ENCODE peak calls at places on chromosomes 2 and 18, in four cellular contexts. One of them, this sample, is unnamed.

GRCh38 chr18:7908686-7909299 is 341.7 kb downstream of the PTPRM start:
- DNase-seq in fibroblast of villous mesenchyme: no peak
- DNase-seq in upper lobe of left lung: no peak
- DNase-seq in CD8-positive, alpha-beta T cell: no peak
- DNase-seq in this sample: no peak

GRCh38 chr2:105373895-105374401 is 24.9 kb downstream of the FHL2 start:
- DNase-seq in CD8-positive, alpha-beta T cell: no peak
- DNase-seq in fibroblast of villous mesenchyme: no peak
- DNase-seq in upper lobe of left lung: no peak
- DNase-seq in this sample: no peak

GRCh38 chr2:65366595-65367125 is 65.7 kb downstream of the SPRED2 start:
- DNase-seq in fibroblast of villous mesenchyme: peak
- DNase-seq in upper lobe of left lung: peak
- DNase-seq in CD8-positive, alpha-beta T cell: no peak
- DNase-seq in this sample: no peak

GRCh38 chr2:102073168-102073724 is 69.3 kb upstream of the IL1R1 start:
- DNase-seq in upper lobe of left lung: no peak
- DNase-seq in fibroblast of villous mesenchyme: no peak
- DNase-seq in CD8-positive, alpha-beta T cell: no peak
- DNase-seq in this sample: no peak

GRCh38 chr2:12107849-12108420 is 361.5 kb downstream of the LPIN1 start:
- DNase-seq in fibroblast of villous mesenchyme: peak
- DNase-seq in upper lobe of left lung: no peak
- DNase-seq in CD8-positive, alpha-beta T cell: no peak
- DNase-seq in this sample: no peak

GRCh38 chr2:120863661-120864320 is 128.1 kb downstream of the GLI2 start:
- DNase-seq in upper lobe of left lung: no peak
- DNase-seq in CD8-positive, alpha-beta T cell: no peak
- DNase-seq in fibroblast of villous mesenchyme: peak
- DNase-seq in this sample: no peak

GRCh38 chr2:176178271-176178806 is 10.1 kb upstream of the HOXD1 start:
- DNase-seq in upper lobe of left lung: no peak
- DNase-seq in CD8-positive, alpha-beta T cell: no peak
- DNase-seq in fibroblast of villous mesenchyme: peak
- DNase-seq in this sample: no peak

GRCh38 chr18:3814840-3815239 is 364.9 kb downstream of the TGIF1 start:
- DNase-seq in CD8-positive, alpha-beta T cell: no peak
- DNase-seq in fibroblast of villous mesenchyme: peak
- DNase-seq in upper lobe of left lung: no peak
- DNase-seq in this sample: no peak

GRCh38 chr18:58473071-58473470 is 155.8 kb downstream of the ALPK2 start:
- DNase-seq in fibroblast of villous mesenchyme: no peak
- DNase-seq in CD8-positive, alpha-beta T cell: no peak
- DNase-seq in upper lobe of left lung: no peak
- DNase-seq in this sample: no peak

GRCh38 chr2:234463626-234464290 is 33.1 kb downstream of the ARL4C start:
- DNase-seq in CD8-positive, alpha-beta T cell: peak
- DNase-seq in upper lobe of left lung: peak
- DNase-seq in fibroblast of villous mesenchyme: peak
- DNase-seq in this sample: no peak

GRCh38 chr2:5673861-5674240 is 18.3 kb upstream of the SOX11 start:
- DNase-seq in upper lobe of left lung: no peak
- DNase-seq in fibroblast of villous mesenchyme: no peak
- DNase-seq in CD8-positive, alpha-beta T cell: no peak
- DNase-seq in this sample: no peak

GRCh38 chr18:46392576-46392975 is 264.4 kb downstream of the LOXHD1 start:
- DNase-seq in CD8-positive, alpha-beta T cell: no peak
- DNase-seq in fibroblast of villous mesenchyme: no peak
- DNase-seq in upper lobe of left lung: no peak
- DNase-seq in this sample: no peak

GRCh38 chr2:157837851-157838441 is 38.2 kb downstream of the ACVR1 start:
- DNase-seq in fibroblast of villous mesenchyme: peak
- DNase-seq in CD8-positive, alpha-beta T cell: no peak
- DNase-seq in upper lobe of left lung: no peak
- DNase-seq in this sample: no peak

GRCh38 chr2:59378104-59378503 is 1137.0 kb upstream of the FANCL start:
- DNase-seq in upper lobe of left lung: no peak
- DNase-seq in fibroblast of villous mesenchyme: no peak
- DNase-seq in CD8-positive, alpha-beta T cell: no peak
- DNase-seq in this sample: no peak

GRCh38 chr2:42338567-42339190 is 22.3 kb downstream of the COX7A2L start:
- DNase-seq in fibroblast of villous mesenchyme: no peak
- DNase-seq in CD8-positive, alpha-beta T cell: no peak
- DNase-seq in upper lobe of left lung: no peak
- DNase-seq in this sample: no peak

GRCh38 chr2:80454628-80455027 is 150.1 kb upstream of the LRRTM1 start:
- DNase-seq in CD8-positive, alpha-beta T cell: no peak
- DNase-seq in upper lobe of left lung: no peak
- DNase-seq in fibroblast of villous mesenchyme: no peak
- DNase-seq in this sample: no peak

GRCh38 chr2:64228126-64228678 is 84.0 kb upstream of the PELI1 start:
- DNase-seq in fibroblast of villous mesenchyme: peak
- DNase-seq in upper lobe of left lung: peak
- DNase-seq in CD8-positive, alpha-beta T cell: peak
- DNase-seq in this sample: peak

GRCh38 chr2:220014961-220015360 is 387.5 kb downstream of the SLC4A3 start:
- DNase-seq in CD8-positive, alpha-beta T cell: no peak
- DNase-seq in fibroblast of villous mesenchyme: no peak
- DNase-seq in upper lobe of left lung: no peak
- DNase-seq in this sample: no peak

GRCh38 chr18:62760403-62760734 is 45.0 kb downstream of the PHLPP1 start:
- DNase-seq in upper lobe of left lung: no peak
- DNase-seq in fibroblast of villous mesenchyme: no peak
- DNase-seq in CD8-positive, alpha-beta T cell: no peak
- DNase-seq in this sample: no peak

GRCh38 chr2:134668821-134669220 is 50.0 kb downstream of the TMEM163 start:
- DNase-seq in fibroblast of villous mesenchyme: no peak
- DNase-seq in CD8-positive, alpha-beta T cell: peak
- DNase-seq in upper lobe of left lung: peak
- DNase-seq in this sample: no peak

GRCh38 chr2:65355190-65355831 is 77.1 kb downstream of the SPRED2 start:
- DNase-seq in fibroblast of villous mesenchyme: peak
- DNase-seq in upper lobe of left lung: no peak
- DNase-seq in CD8-positive, alpha-beta T cell: no peak
- DNase-seq in this sample: no peak

GRCh38 chr2:17899871-17900270 is 21.4 kb downstream of the KCNS3 start:
- DNase-seq in fibroblast of villous mesenchyme: no peak
- DNase-seq in CD8-positive, alpha-beta T cell: no peak
- DNase-seq in upper lobe of left lung: no peak
- DNase-seq in this sample: no peak

GRCh38 chr2:144183744-144184143 is 336.2 kb downstream of the ZEB2 start:
- DNase-seq in CD8-positive, alpha-beta T cell: peak
- DNase-seq in upper lobe of left lung: peak
- DNase-seq in fibroblast of villous mesenchyme: peak
- DNase-seq in this sample: no peak

GRCh38 chr2:101987832-101988231 is 3.9 kb upstream of the IL1R2 start:
- DNase-seq in fibroblast of villous mesenchyme: no peak
- DNase-seq in CD8-positive, alpha-beta T cell: no peak
- DNase-seq in upper lobe of left lung: no peak
- DNase-seq in this sample: no peak

GRCh38 chr2:8223731-8224678 is 457.9 kb upstream of the ID2 start:
- DNase-seq in upper lobe of left lung: no peak
- DNase-seq in CD8-positive, alpha-beta T cell: no peak
- DNase-seq in fibroblast of villous mesenchyme: no peak
- DNase-seq in this sample: no peak

GRCh38 chr2:40372278-40372580 is 79.7 kb downstream of the SLC8A1 start:
- DNase-seq in fibroblast of villous mesenchyme: peak
- DNase-seq in upper lobe of left lung: no peak
- DNase-seq in CD8-positive, alpha-beta T cell: no peak
- DNase-seq in this sample: no peak

GRCh38 chr2:163884416-163884815 is 148.6 kb upstream of the FIGN start:
- DNase-seq in upper lobe of left lung: no peak
- DNase-seq in fibroblast of villous mesenchyme: peak
- DNase-seq in CD8-positive, alpha-beta T cell: no peak
- DNase-seq in this sample: no peak

GRCh38 chr2:69683170-69683971 is 39.8 kb upstream of the AAK1 start:
- DNase-seq in fibroblast of villous mesenchyme: peak
- DNase-seq in upper lobe of left lung: peak
- DNase-seq in CD8-positive, alpha-beta T cell: no peak
- DNase-seq in this sample: no peak

GRCh38 chr2:63572001-63572400 is 16.3 kb downstream of the WDPCP start:
- DNase-seq in CD8-positive, alpha-beta T cell: no peak
- DNase-seq in upper lobe of left lung: no peak
- DNase-seq in fibroblast of villous mesenchyme: no peak
- DNase-seq in this sample: no peak

GRCh38 chr18:814300-815084 is 2.5 kb upstream of the YES1 start:
- DNase-seq in upper lobe of left lung: no peak
- DNase-seq in CD8-positive, alpha-beta T cell: no peak
- DNase-seq in fibroblast of villous mesenchyme: no peak
- DNase-seq in this sample: no peak

GRCh38 chr2:26640331-26640745 is 828 bp downstream of the CIB4 start:
- DNase-seq in upper lobe of left lung: peak
- DNase-seq in CD8-positive, alpha-beta T cell: no peak
- DNase-seq in fibroblast of villous mesenchyme: peak
- DNase-seq in this sample: no peak

GRCh38 chr2:102304268-102304667 is 7.1 kb upstream of the IL1RL1 start:
- DNase-seq in CD8-positive, alpha-beta T cell: no peak
- DNase-seq in upper lobe of left lung: no peak
- DNase-seq in fibroblast of villous mesenchyme: peak
- DNase-seq in this sample: no peak

GRCh38 chr2:69577467-69578200 is 65.9 kb downstream of the AAK1 start:
- DNase-seq in upper lobe of left lung: no peak
- DNase-seq in fibroblast of villous mesenchyme: peak
- DNase-seq in CD8-positive, alpha-beta T cell: no peak
- DNase-seq in this sample: no peak

DNA sequence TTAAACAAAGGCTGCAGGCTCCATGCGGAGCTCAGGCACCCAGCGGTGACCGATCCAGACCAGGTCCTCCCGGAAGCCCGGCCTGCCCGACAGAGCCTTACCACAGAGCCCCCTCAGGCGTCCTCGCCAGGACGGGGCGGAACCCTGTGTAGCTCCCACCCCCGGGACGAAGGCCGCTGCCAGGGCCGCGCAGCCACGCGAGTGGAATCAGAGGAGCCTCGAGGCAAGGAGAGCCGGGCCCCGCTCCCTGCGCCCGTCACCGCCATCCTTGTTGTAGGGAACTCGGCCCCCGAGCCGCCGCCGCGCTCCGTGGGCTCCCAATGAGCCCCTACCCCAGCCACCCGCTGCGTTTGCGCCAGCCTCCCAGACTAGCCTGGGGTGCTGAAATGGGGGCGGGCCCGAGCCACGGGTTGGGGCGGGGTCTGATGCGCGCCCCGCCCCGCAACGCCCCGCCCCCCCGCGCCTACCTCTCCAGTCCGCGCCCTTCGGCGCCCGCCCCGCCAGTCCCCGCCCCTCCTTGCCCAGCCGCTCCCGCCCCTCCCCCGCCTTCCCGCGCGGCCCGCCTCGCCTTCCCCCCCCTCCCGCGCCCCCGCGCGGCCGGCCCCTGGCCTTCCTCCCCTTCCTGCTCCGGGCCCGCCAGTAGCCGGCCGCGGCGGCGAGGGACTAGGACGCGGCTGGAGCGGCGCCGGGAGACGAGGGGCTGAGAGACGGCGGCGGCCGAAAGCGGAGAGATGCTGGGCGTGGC is at the start of gene LIMS1:
- DNase-seq in fibroblast of villous mesenchyme: peak
- DNase-seq in CD8-positive, alpha-beta T cell: peak
- DNase-seq in upper lobe of left lung: peak
- DNase-seq in this sample: peak
- TF ChIP-seq CTCF in fibroblast of villous mesenchyme: no peak
- TF ChIP-seq CTCF in CD8-positive, alpha-beta T cell: no peak
- TF ChIP-seq CTCF in upper lobe of left lung: no peak
- TF ChIP-seq CTCF in this sample: no peak

DNA sequence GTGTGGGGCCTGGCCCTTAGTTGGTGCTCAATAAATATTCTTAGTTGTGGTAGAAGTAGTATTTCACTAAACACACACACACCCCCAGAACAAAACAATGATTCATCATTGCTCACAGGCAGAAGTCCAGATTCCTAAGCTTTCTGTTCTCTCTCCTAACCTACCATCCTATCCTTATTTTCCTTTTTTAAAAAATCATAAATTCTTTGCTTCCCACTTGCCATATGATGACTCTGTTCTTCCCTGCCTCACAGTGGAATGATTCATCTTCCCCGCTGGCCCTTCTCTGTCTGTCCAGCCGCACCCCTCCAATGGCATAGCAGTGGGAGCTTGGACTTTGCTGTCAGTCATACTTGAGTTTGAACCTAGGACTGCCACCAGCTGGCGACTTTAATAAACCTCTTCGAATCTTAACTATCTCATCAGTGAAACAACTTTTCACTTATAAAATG is 5.2 kb downstream of the EML6 start:
- DNase-seq in CD8-positive, alpha-beta T cell: no peak
- DNase-seq in upper lobe of left lung: no peak
- DNase-seq in fibroblast of villous mesenchyme: peak
- DNase-seq in this sample: no peak
- TF ChIP-seq CTCF in CD8-positive, alpha-beta T cell: no peak
- TF ChIP-seq CTCF in upper lobe of left lung: no peak
- TF ChIP-seq CTCF in fibroblast of villous mesenchyme: no peak
- TF ChIP-seq CTCF in this sample: no peak

DNA sequence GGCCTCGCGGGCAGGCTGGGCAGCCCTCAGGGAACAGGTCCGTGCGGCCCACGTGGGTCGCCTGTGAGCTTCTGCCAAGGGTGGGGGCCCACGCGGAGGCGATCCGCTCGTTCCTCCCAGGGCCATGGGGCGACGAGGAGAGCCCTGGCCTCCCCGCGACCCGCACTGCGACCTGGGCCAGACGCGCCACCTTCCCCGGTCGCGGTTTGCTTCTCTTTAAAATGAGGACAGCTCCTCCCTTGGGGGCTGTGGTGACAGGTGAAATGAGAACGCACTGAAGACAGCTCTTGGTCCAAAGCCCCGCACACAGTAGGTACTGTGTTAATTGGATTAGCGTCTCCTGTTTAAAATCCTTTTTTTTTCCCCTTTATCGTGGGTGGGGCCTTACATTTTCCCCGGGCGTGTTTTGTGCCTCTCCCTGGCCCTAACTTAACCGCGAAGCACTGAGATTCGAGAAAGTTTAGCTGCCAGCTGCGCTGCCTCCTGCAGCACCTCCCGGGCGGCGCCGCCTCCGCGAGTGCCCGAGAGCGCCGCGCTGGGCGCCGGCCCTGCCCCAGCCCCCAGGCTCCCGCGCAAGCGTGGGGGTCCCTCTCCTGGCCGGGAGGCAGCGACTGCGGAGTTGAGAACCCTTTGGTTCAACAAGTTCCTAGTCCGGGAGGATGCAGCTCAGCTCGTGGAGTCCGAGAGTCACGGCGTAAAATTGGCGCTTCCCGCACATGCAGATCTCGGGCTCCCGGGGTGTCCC is 1.1 kb downstream of the HPCAL1 start:
- DNase-seq in upper lobe of left lung: peak
- DNase-seq in fibroblast of villous mesenchyme: peak
- DNase-seq in CD8-positive, alpha-beta T cell: no peak
- DNase-seq in this sample: peak
- TF ChIP-seq CTCF in upper lobe of left lung: no peak
- TF ChIP-seq CTCF in fibroblast of villous mesenchyme: peak
- TF ChIP-seq CTCF in CD8-positive, alpha-beta T cell: no peak
- TF ChIP-seq CTCF in this sample: no peak

DNA sequence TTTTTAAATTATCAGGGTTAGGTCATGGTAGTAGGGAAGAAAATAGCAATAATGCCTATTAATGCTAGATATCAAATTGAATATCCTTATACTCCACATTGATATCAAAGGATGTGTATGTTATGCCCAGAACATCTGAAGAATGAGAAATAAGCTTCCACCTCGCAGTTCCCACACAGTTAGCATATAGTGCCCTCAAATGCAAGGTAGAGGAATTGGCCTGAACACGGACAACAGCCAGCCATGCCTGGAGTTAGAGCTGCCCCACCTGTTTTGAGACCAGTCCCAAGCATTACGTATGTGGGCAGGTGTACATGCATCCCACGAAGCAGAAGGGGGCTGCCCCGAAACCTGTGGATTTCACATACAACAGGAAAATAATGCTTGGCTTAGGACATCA is 79.6 kb downstream of the SUMO1 start:
- DNase-seq in fibroblast of villous mesenchyme: no peak
- DNase-seq in upper lobe of left lung: no peak
- DNase-seq in CD8-positive, alpha-beta T cell: no peak
- DNase-seq in this sample: no peak
- TF ChIP-seq CTCF in fibroblast of villous mesenchyme: peak
- TF ChIP-seq CTCF in upper lobe of left lung: no peak
- TF ChIP-seq CTCF in CD8-positive, alpha-beta T cell: no peak
- TF ChIP-seq CTCF in this sample: no peak

This sample was measured in mesothelial cell of epicardium.